ENCODE peak calls at places on chromosomes 11 and 22, in ten cellular contexts. U is right cardiac atrium; V is GM12865; D is activated CD8-positive, alpha-beta memory T cell treated with anti-CD3 and anti-CD28 coated beads for 1 hour; C is amniotic epithelial cell; T is upper lobe of right lung; F is C1 segment of cervical spinal cord; R is posterior vena cava; O is NCI-H1436 treated with DMSO at 0.1 percent for 48 hours; I is stimulated activated CD4-positive, alpha-beta T cell treated with anti-CD3 and anti-CD28 coated beads, Interleukin-1b, Interleukin-23, amount 100 ng/mL, for 24 hours. K is an unnamed sample.
A peak's percentile ranks its signal among the peaks of the same experiment; 100 is the strongest.

GRCh38 chr22:43855431-43855830 is 6.9 kb downstream of the SULT4A1 start:
- DNase-seq in D (no peak), F (no peak), I (no peak), O (no peak), U (no peak), T (no peak), R (peak; percentile 38), C (no peak), V (no peak), K (no peak)

GRCh38 chr11:108635106-108635505 is 29.8 kb upstream of the DDX10 start:
- DNase-seq in I (no peak), T (no peak), R (no peak), V (no peak), F (no peak), U (no peak), D (no peak), C (peak; percentile 60), O (no peak), K (no peak)

GRCh38 chr11:70241709-70242108 is 28.8 kb upstream of the PPFIA1 start:
- DNase-seq in U (no peak), R (no peak), F (no peak), V (no peak), T (no peak), O (no peak), D (no peak), I (no peak), C (no peak), K (no peak)

GRCh38 chr11:32385998-32386397 is 49.3 kb downstream of the WT1 start:
- DNase-seq in I (no peak), C (peak; percentile 85), T (no peak), D (no peak), O (no peak), U (no peak), V (no peak), R (no peak), F (no peak), K (no peak)

GRCh38 chr11:26599421-26599820 is 27.4 kb upstream of the MUC15 start:
- DNase-seq in F (no peak), D (no peak), O (no peak), V (no peak), C (peak; percentile 53), U (no peak), I (no peak), T (no peak), R (no peak), K (no peak)

GRCh38 chr11:118715245-118715807 is 35.9 kb upstream of the TREH start:
- DNase-seq in O (no peak), I (no peak), U (no peak), V (peak; percentile 57), D (no peak), F (no peak), C (peak; percentile 87), R (no peak), T (no peak), K (no peak)

GRCh38 chr22:28788601-28789000 is 11.8 kb downstream of the XBP1 start:
- DNase-seq in V (no peak), D (no peak), U (no peak), T (no peak), I (no peak), R (no peak), F (no peak), O (no peak), C (no peak), K (no peak)

GRCh38 chr11:75174781-75175370 is 24.0 kb downstream of the SLCO2B1 start:
- DNase-seq in R (no peak), C (peak; percentile 62), F (no peak), O (no peak), U (no peak), T (no peak), I (no peak), V (peak; percentile 12), D (no peak), K (peak; percentile 44)

GRCh38 chr11:83610996-83611395 is 324.8 kb upstream of the CCDC90B start:
- DNase-seq in U (no peak), V (no peak), O (no peak), C (no peak), R (no peak), T (no peak), F (no peak), D (no peak), I (no peak), K (no peak)

GRCh38 chr22:47281126-47282106 is 519.0 kb downstream of the TBC1D22A start:
- DNase-seq in T (no peak), C (no peak), V (no peak), O (no peak), U (no peak), D (no peak), I (no peak), F (no peak), R (peak; percentile 56), K (no peak)

K was measured in midbrain.